ENCODE peak calls at places on chromosomes 1 and 21, in five cellular contexts. One of them, this sample, is unnamed.

GRCh38 chr1:227947425-227947677 is 381 bp downstream of the WNT9A start:
- DNase-seq in stimulated activated naive CD4-positive, alpha-beta T cell: no peak
- DNase-seq in nephron progenitor cell: no peak
- DNase-seq in IMR-90: no peak
- DNase-seq in heart left ventricle: no peak
- DNase-seq in this sample: no peak

GRCh38 chr1:53362270-53362669 is 34.4 kb upstream of the LRP8 start:
- DNase-seq in stimulated activated naive CD4-positive, alpha-beta T cell: no peak
- DNase-seq in nephron progenitor cell: no peak
- DNase-seq in IMR-90: no peak
- DNase-seq in heart left ventricle: no peak
- DNase-seq in this sample: no peak

GRCh38 chr21:15552914-15553491 is 176.8 kb upstream of the USP25 start:
- DNase-seq in stimulated activated naive CD4-positive, alpha-beta T cell: no peak
- DNase-seq in nephron progenitor cell: no peak
- DNase-seq in IMR-90: peak
- DNase-seq in heart left ventricle: no peak
- DNase-seq in this sample: no peak

GRCh38 chr1:235822685-235823084 is 44.0 kb downstream of the LYST start:
- DNase-seq in stimulated activated naive CD4-positive, alpha-beta T cell: no peak
- DNase-seq in nephron progenitor cell: no peak
- DNase-seq in IMR-90: peak
- DNase-seq in heart left ventricle: no peak
- DNase-seq in this sample: no peak

GRCh38 chr1:82491301-82491986 is 690.7 kb downstream of the ADGRL2 start:
- DNase-seq in stimulated activated naive CD4-positive, alpha-beta T cell: no peak
- DNase-seq in nephron progenitor cell: no peak
- DNase-seq in IMR-90: no peak
- DNase-seq in heart left ventricle: no peak
- DNase-seq in this sample: peak

GRCh38 chr1:226577401-226578180 is 29.0 kb downstream of the STUM start:
- DNase-seq in stimulated activated naive CD4-positive, alpha-beta T cell: no peak
- DNase-seq in nephron progenitor cell: no peak
- DNase-seq in IMR-90: no peak
- DNase-seq in heart left ventricle: no peak
- DNase-seq in this sample: no peak

GRCh38 chr1:206447079-206447780 is 23.0 kb upstream of the IKBKE start:
- DNase-seq in stimulated activated naive CD4-positive, alpha-beta T cell: no peak
- DNase-seq in nephron progenitor cell: no peak
- DNase-seq in IMR-90: no peak
- DNase-seq in heart left ventricle: no peak
- DNase-seq in this sample: no peak

GRCh38 chr1:58818075-58818474 is 34.2 kb upstream of the JUN start:
- DNase-seq in stimulated activated naive CD4-positive, alpha-beta T cell: no peak
- DNase-seq in nephron progenitor cell: no peak
- DNase-seq in IMR-90: peak
- DNase-seq in heart left ventricle: no peak
- DNase-seq in this sample: peak

GRCh38 chr1:178500091-178500770 is 3.5 kb upstream of the CLEC20A start:
- DNase-seq in stimulated activated naive CD4-positive, alpha-beta T cell: no peak
- DNase-seq in nephron progenitor cell: peak
- DNase-seq in IMR-90: no peak
- DNase-seq in heart left ventricle: no peak
- DNase-seq in this sample: no peak

GRCh38 chr1:214558002-214558770 is 6.8 kb upstream of the PTPN14 start:
- DNase-seq in stimulated activated naive CD4-positive, alpha-beta T cell: no peak
- DNase-seq in nephron progenitor cell: peak
- DNase-seq in IMR-90: peak
- DNase-seq in heart left ventricle: peak
- DNase-seq in this sample: peak

GRCh38 chr1:61295818-61296537 is 213.6 kb downstream of the NFIA start:
- DNase-seq in stimulated activated naive CD4-positive, alpha-beta T cell: no peak
- DNase-seq in nephron progenitor cell: no peak
- DNase-seq in IMR-90: no peak
- DNase-seq in heart left ventricle: no peak
- DNase-seq in this sample: no peak

GRCh38 chr1:23558140-23558871 is 995 bp downstream of the ID3 start:
- DNase-seq in stimulated activated naive CD4-positive, alpha-beta T cell: no peak
- DNase-seq in nephron progenitor cell: peak
- DNase-seq in IMR-90: peak
- DNase-seq in heart left ventricle: peak
- DNase-seq in this sample: no peak

GRCh38 chr1:87240661-87241285 is 87.9 kb upstream of the LMO4 start:
- DNase-seq in stimulated activated naive CD4-positive, alpha-beta T cell: no peak
- DNase-seq in nephron progenitor cell: no peak
- DNase-seq in IMR-90: no peak
- DNase-seq in heart left ventricle: no peak
- DNase-seq in this sample: peak

This sample was measured in astrocyte.